ENCODE peak calls at places on chromosome 19, in nine cellular contexts. N is brain microvascular endothelial cell; I is CD8-positive, alpha-beta T cell; S is cardiac muscle cell; Z is RWPE1; Q is GM23248; A is endodermal cell; G is heart right ventricle; E is left lung. M is an unnamed sample.

GRCh38 chr19:53621885-53622710 is 9.7 kb upstream of the DPRX start:
- DNase-seq in A (no peak), I (no peak), Z (peak; percentile 13), N (no peak), G (no peak), Q (no peak), S (no peak), E (no peak), M (no peak)

GRCh38 chr19:33177417-33177976 is 16.6 kb upstream of the LRP3 start:
- DNase-seq in Q (peak; percentile 90), E (no peak), N (peak; percentile 53), G (no peak), Z (peak; percentile 50), A (peak; percentile 79), I (peak; percentile 69), S (peak; percentile 79), M (no peak)

GRCh38 chr19:53873451-53874383 is 6.0 kb downstream of the MYADM start:
- DNase-seq in G (no peak), A (no peak), Q (no peak), N (no peak), Z (no peak), S (no peak), I (no peak), E (peak; percentile 82), M (no peak)

GRCh38 chr19:3669134-3669436 is 31.2 kb downstream of the PIP5K1C start:
- DNase-seq in I (no peak), Z (no peak), N (no peak), G (no peak), Q (no peak), S (no peak), A (peak; percentile 43), E (no peak), M (no peak)

GRCh38 chr19:50044922-50045321 is 19.1 kb downstream of the ZNF473 start:
- DNase-seq in G (no peak), N (no peak), S (no peak), E (no peak), Q (no peak), A (no peak), Z (no peak), I (no peak), M (no peak)

GRCh38 chr19:18422530-18423191 is 3.5 kb downstream of the SSBP4 start:
- DNase-seq in I (no peak), A (no peak), S (no peak), Z (no peak), E (peak; percentile 58), G (no peak), N (no peak), Q (no peak), M (no peak)

GRCh38 chr19:50377051-50377441 is 789 bp downstream of the NR1H2 start:
- DNase-seq in N (no peak), G (no peak), Z (peak; percentile 38), A (peak; percentile 90), I (no peak), E (no peak), S (peak; percentile 21), Q (peak; percentile 36), M (no peak)

GRCh38 chr19:29946645-29947044 is 4.6 kb downstream of the URI1 start:
- DNase-seq in Q (no peak), G (no peak), A (no peak), E (no peak), Z (no peak), S (no peak), I (no peak), N (no peak), M (no peak)

GRCh38 chr19:409006-409514 is at the start of gene C2CD4C:
- DNase-seq in Q (peak; percentile 56), G (no peak), I (no peak), A (peak; percentile 76), Z (no peak), E (peak; percentile 74), N (no peak), S (peak; percentile 59), M (no peak)

GRCh38 chr19:33690461-33691427 is 69.0 kb downstream of the CHST8 start:
- DNase-seq in Z (no peak), A (peak; percentile 63), I (no peak), E (peak; percentile 73), Q (no peak), N (no peak), S (no peak), G (no peak), M (no peak)

GRCh38 chr19:20339444-20339843 is 172.4 kb downstream of the ZNF486 start:
- DNase-seq in G (no peak), Z (no peak), A (no peak), S (no peak), Q (no peak), N (no peak), I (no peak), E (no peak), M (no peak)

GRCh38 chr19:21322528-21322927 is 6.7 kb downstream of the ZNF708 start:
- DNase-seq in Q (peak; percentile 78), S (no peak), G (peak; percentile 30), N (no peak), E (no peak), I (no peak), Z (no peak), A (no peak), M (no peak)

GRCh38 chr19:1104452-1105216 is 840 bp downstream of the GPX4 start:
- DNase-seq in N (no peak), S (peak; percentile 90), Q (peak; percentile 89), I (peak; percentile 61), Z (peak; percentile 64), E (peak; percentile 93), A (peak; percentile 92), G (peak; percentile 76), M (no peak)

GRCh38 chr19:642755-643727 is 3.4 kb downstream of the FGF22 start:
- DNase-seq in Q (no peak), A (no peak), S (no peak), E (no peak), Z (no peak), N (no peak), I (no peak), G (no peak), M (no peak)

GRCh38 chr19:30684613-30685012 is 312.4 kb downstream of the ZNF536 start:
- DNase-seq in A (peak; percentile 39), I (no peak), G (no peak), N (no peak), Q (no peak), S (no peak), E (no peak), Z (no peak), M (no peak)

GRCh38 chr19:19776206-19777008 is 43.5 kb upstream of the ZNF14 start:
- DNase-seq in G (peak; percentile 96), Q (peak; percentile 98), A (peak; percentile 99), I (peak; percentile 85), N (peak; percentile 99), S (peak; percentile 98), Z (peak; percentile 94), E (peak; percentile 99), M (peak; percentile 100)

DNA sequence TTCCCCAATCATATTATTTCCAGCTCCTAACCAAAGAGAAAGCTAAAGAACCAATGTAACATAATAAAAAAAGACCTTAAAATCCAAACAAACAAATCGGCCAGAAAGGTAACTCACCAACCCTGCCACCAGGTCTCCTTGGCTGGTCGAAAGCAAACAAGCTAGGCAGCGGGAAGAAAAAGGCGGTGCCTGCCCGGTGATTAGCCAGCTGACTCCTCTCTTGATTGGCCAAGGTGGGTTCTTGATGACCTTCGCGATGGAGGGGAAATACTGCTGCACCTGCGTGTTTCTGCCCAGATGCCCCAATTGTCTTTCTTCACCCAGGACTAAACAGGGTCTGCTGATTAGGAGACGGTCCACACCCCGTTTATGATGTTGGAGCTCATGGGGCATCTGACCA is at the start of gene NLRP11:
- DNase-seq in E (no peak), S (no peak), N (no peak), I (no peak), G (no peak), Q (no peak), Z (no peak), A (no peak), M (no peak)
- H3K27ac ChIP-seq in E (no peak within 1 kb of the TSS), S (no peak within 1 kb of the TSS), N (no peak within 1 kb of the TSS), I (no peak within 1 kb of the TSS), G (no peak within 1 kb of the TSS), Q (no peak within 1 kb of the TSS), Z (no peak within 1 kb of the TSS), A (no peak within 1 kb of the TSS), M (no peak within 1 kb of the TSS)

DNA sequence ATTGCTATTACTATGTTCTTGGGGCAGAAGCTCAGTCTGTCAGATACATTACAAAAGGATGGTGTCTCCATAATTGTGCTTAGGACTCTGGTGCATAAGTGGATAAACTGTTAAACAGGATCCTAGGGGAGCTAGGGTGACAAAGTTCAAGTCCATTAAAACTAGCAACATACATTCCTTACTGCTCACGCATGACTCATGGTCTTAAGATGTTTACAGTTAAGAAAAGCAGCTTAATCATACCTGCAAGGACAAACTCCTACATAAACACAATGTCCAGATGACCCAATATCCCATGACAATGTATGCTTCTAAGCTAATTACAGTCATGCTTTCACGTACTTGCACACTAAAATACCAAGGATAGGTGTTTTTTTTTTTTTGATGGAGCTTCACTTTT is 3.5 kb upstream of the ZNF701 start:
- DNase-seq in A (no peak), S (no peak), G (no peak), E (no peak), Z (peak; percentile 49), N (no peak), Q (peak; percentile 55), I (no peak), M (no peak)
- H3K27ac ChIP-seq in A (no peak overlapping the region), S (no peak overlapping the region), G (no peak overlapping the region), E (no peak overlapping the region), Z (no peak overlapping the region), N (no peak overlapping the region), Q (no peak overlapping the region), I (no peak overlapping the region), M (no peak overlapping the region)

GRCh38 chr19:45771331-45771933 is 2.4 kb upstream of the SIX5 start:
- DNase-seq in G (peak; percentile 31), E (peak; percentile 83), N (no peak), S (no peak), Z (no peak), Q (no peak), I (no peak), A (peak; percentile 74), M (no peak)
- H3K27ac ChIP-seq in G (no peak overlapping the region), E (no peak overlapping the region), N (no peak overlapping the region), S (peak overlapping the region; percentile 81), Z (peak overlapping the region; percentile 98), Q (peak overlapping the region; percentile 91), I (no peak overlapping the region), A (no peak overlapping the region), M (peak overlapping the region; percentile 96)

GRCh38 chr19:16383584-16384161 is 59.0 kb downstream of the KLF2 start:
- DNase-seq in Z (no peak), N (no peak), A (no peak), I (no peak), Q (no peak), E (no peak), G (no peak), S (no peak), M (no peak)

GRCh38 chr19:16380943-16381755 is 56.5 kb downstream of the KLF2 start:
- DNase-seq in G (no peak), A (no peak), E (no peak), N (no peak), I (no peak), Z (no peak), Q (no peak), S (no peak), M (no peak)

GRCh38 chr19:16382775-16383543 is 58.3 kb downstream of the KLF2 start:
- DNase-seq in Z (peak; percentile 72), S (peak; percentile 93), I (peak; percentile 74), E (peak; percentile 92), A (peak; percentile 95), N (peak; percentile 76), G (peak; percentile 89), Q (peak; percentile 93), M (peak; percentile 92)

GRCh38 chr19:16380314-16380695 is 55.7 kb downstream of the KLF2 start:
- DNase-seq in N (no peak), Z (no peak), I (no peak), G (no peak), Q (no peak), A (no peak), S (no peak), E (no peak), M (no peak)

GRCh38 chr19:16381756-16382401 is 57.3 kb downstream of the KLF2 start:
- DNase-seq in Z (no peak), A (no peak), Q (peak; percentile 97), E (no peak), I (no peak), N (peak; percentile 15), G (peak; percentile 83), S (peak; percentile 60), M (peak; percentile 94)
- H3K27ac ChIP-seq in Z (no peak overlapping the region), A (no peak overlapping the region), Q (peak overlapping the region; percentile 85), E (peak overlapping the region; percentile 75), I (peak overlapping the region; percentile 66), N (peak overlapping the region; percentile 29), G (peak overlapping the region; percentile 72), S (peak overlapping the region; percentile 92), M (peak overlapping the region; percentile 97)